ENCODE peak calls at places on chromosomes 5 and 9, in four cellular contexts. K is pancreas, R is body of pancreas, E is AG04450. F is an unnamed sample.

GRCh38 chr5:40395241-40395640 is 284.5 kb upstream of the PTGER4 start:
- DNase-seq in K (no peak), R (no peak), E (no peak), F (no peak)

GRCh38 chr5:82591021-82591515 is 312.9 kb upstream of the RPS23 start:
- DNase-seq in K (no peak), E (no peak), R (no peak), F (no peak)

GRCh38 chr5:76855961-76856360 is 6.1 kb downstream of the S100Z start:
- DNase-seq in E (no peak), K (no peak), R (no peak), F (no peak)

GRCh38 chr9:111890254-111890791 is 6.3 kb upstream of the UGCG start:
- DNase-seq in R (no peak), E (no peak), K (no peak), F (no peak)

GRCh38 chr9:124467410-124468060 is 17.3 kb downstream of the ADGRD2 start:
- DNase-seq in R (no peak), E (no peak), K (no peak), F (no peak)

GRCh38 chr5:59766394-59766793 is 127.1 kb downstream of the PDE4D start:
- DNase-seq in R (peak; percentile 63), K (peak; percentile 45), E (no peak), F (no peak)

GRCh38 chr9:93658184-93658925 is 82.0 kb downstream of the PHF2 start:
- DNase-seq in E (no peak), K (no peak), R (no peak), F (no peak)

GRCh38 chr9:36187414-36187813 is 3.3 kb upstream of the CLTA start:
- DNase-seq in E (peak; percentile 65), R (no peak), K (no peak), F (no peak)

GRCh38 chr9:133251773-133252172 is 23.2 kb downstream of the ABO start:
- DNase-seq in K (no peak), R (no peak), E (no peak), F (no peak)

GRCh38 chr9:136004219-136004618 is 43.0 kb upstream of the UBAC1 start:
- DNase-seq in K (no peak), R (no peak), E (no peak), F (no peak)

GRCh38 chr9:90444609-90445008 is 198.0 kb downstream of the DIRAS2 start:
- DNase-seq in E (no peak), R (no peak), K (no peak), F (no peak)

GRCh38 chr9:69273162-69273561 is 51.9 kb upstream of the ENTREP1 start:
- DNase-seq in E (no peak), K (no peak), R (no peak), F (no peak)

DNA sequence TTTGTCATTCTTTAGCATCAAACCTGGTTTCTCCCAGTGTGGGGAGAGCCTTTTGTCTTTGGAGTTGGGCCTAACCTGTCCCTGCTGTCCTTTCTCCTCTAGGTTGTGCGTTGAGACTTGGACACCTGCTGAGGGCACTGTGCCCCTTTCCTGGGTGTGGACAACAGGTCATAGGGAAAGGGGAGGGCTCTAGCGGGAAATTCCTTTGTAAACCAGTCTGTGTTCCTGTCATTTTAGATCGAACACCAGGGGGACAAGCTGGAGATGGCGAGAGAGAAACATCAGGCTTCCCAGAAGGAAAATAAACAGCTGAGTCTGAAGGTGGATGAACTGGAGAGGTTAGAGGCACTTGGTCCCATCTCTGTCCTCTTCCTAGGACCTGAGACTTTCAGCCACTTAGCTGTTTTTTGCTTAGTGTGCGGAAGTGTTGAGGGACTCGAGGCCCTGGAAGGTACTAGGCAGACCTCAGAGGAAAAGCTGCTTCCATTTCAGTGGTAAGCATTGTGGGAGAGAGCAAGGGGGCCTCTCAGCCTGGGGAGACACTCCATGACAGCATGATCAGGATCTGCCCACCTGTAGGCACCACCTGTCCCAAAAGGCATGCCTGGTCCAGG is 8.6 kb upstream of the GLE1 start:
- DNase-seq in R (no peak), K (no peak), E (no peak), F (no peak)
- TF ChIP-seq CTCF in R (no peak), K (no peak), E (no peak), F (no peak)

DNA sequence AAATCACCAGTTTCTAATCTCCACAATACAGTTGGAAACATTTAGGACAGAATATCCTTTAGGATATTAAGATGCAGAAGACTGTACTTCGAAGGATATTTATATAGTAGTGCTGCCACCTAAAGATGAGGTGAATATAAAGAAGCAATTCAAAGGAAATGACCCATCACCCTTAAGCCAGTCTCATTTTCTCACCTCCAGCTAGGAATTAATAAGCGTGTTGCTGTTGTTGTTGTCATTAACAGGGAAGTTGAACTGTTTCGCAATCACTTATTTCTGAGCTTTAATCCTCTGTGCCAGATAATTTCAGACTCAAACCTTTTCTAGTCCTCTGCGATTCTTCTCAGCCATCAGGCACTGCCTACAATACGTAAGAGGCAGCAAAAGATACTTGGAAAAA is 7.8 kb upstream of the PURA start:
- DNase-seq in R (no peak), E (no peak), K (no peak), F (no peak)
- TF ChIP-seq CTCF in R (no peak), E (no peak), K (no peak), F (no peak)

GRCh38 chr9:81083062-81083461 is 606.3 kb downstream of the TLE1 start:
- DNase-seq in R (no peak), E (peak; percentile 11), K (no peak), F (no peak)
- TF ChIP-seq CTCF in R (no peak), E (peak; percentile 51), K (no peak), F (no peak)

GRCh38 chr5:138829341-138829740 is 45.8 kb downstream of the LRRTM2 start:
- DNase-seq in R (no peak), K (no peak), E (no peak), F (no peak)

GRCh38 chr5:138820695-138821094 is 54.4 kb downstream of the LRRTM2 start:
- DNase-seq in E (no peak), R (no peak), K (no peak), F (no peak)

GRCh38 chr5:138824516-138824915 is 50.6 kb downstream of the LRRTM2 start:
- DNase-seq in E (no peak), R (no peak), K (no peak), F (no peak)

GRCh38 chr5:138824924-138825863 is 49.9 kb downstream of the LRRTM2 start:
- DNase-seq in E (no peak), R (no peak), K (no peak), F (no peak)
- TF ChIP-seq CTCF in E (peak; percentile 67), R (peak; percentile 62), K (peak; percentile 43), F (peak; percentile 59)

DNA sequence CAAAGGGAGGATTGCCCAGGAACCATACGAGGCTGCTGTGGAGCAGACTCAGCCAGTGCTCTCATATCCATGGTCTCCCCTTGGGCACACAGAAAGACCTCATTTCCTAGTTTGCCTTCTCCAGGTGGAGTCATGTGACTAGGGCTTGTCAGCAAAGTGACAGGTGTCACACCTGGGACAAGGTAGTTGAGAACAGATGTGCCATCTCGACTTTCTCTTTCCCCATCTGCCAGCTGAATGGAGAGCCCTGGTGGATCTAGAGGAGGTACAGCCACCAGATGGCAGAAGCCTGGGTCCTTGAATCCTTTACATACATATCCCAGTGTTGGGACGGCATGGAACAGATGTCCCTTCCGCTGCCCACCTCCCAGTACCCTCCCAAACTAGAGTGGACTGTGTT is 42.9 kb upstream of the ALDOB start:
- DNase-seq in E (no peak), R (no peak), K (no peak), F (no peak)
- TF ChIP-seq CTCF in E (no peak), R (no peak), K (no peak), F (no peak)

GRCh38 chr5:108094808-108095207 is 287.1 kb downstream of the FBXL17 start:
- DNase-seq in K (no peak), E (no peak), R (no peak), F (no peak)

GRCh38 chr5:108093186-108093585 is 288.7 kb downstream of the FBXL17 start:
- DNase-seq in E (peak; percentile 1), K (no peak), R (no peak), F (no peak)
- TF ChIP-seq CTCF in E (peak; percentile 73), K (no peak), R (peak; percentile 18), F (peak; percentile 55)

GRCh38 chr5:43520615-43521014 is 5.7 kb upstream of the C5orf34 start:
- DNase-seq in R (no peak), K (no peak), E (no peak), F (no peak)

GRCh38 chr5:43515678-43516048 is 715 bp upstream of the C5orf34 start:
- DNase-seq in R (no peak), K (no peak), E (no peak), F (no peak)

GRCh38 chr5:43514471-43514815 is 505 bp downstream of the C5orf34 start:
- DNase-seq in K (no peak), R (no peak), E (peak; percentile 51), F (peak; percentile 29)

GRCh38 chr5:43514816-43515677 is at the start of gene C5orf34:
- DNase-seq in R (peak; percentile 98), K (peak; percentile 92), E (peak; percentile 89), F (peak; percentile 86)
- TF ChIP-seq CTCF in R (no peak), K (no peak), E (no peak), F (no peak)

DNA sequence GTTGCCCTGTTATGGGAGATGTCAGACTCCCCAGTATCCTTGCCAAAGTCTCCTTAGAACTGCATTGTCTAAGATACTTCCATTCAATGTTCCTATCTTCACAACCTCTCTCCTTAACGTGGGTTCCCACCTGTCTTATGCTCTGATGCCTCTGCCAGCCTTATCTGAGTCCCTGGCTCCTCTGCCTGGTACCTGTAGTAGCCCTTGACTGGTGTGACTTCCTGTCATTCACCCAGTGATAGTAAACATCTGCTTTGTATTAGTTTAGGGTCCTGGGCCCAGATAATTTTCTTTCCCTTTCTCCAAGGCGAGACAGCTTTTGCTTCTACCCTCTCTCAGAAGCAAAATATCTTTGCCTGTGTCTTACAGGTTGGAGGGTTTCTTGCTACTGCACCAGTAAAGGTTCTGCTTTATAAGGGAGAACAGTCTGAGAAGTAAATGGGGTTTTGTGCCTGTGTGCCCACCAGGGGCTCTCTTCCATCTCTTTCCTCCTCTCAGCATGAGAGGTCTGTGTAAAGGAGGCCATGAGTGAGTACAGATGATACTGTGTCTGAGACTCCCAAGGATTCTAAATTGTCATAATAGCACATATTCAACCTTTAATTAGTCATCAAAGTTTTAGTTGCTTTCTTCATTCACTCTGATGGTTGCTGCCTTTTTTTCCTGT is 220.8 kb downstream of the PRR16 start:
- DNase-seq in K (no peak), R (no peak), E (no peak), F (no peak)
- TF ChIP-seq CTCF in K (no peak), R (no peak), E (peak; percentile 43), F (peak; percentile 29)

GRCh38 chr5:31638748-31639418 is at the start of gene PDZD2:
- DNase-seq in E (peak; percentile 4), K (peak; percentile 76), R (peak; percentile 80), F (no peak)
- TF ChIP-seq CTCF in E (peak; percentile 49), K (no peak), R (no peak), F (peak; percentile 56)